ENCODE peak calls at places on chromosome 16, in four cellular contexts. U, C, A and Y are unnamed samples.

GRCh38 chr16:85395207-85395912 is 217.8 kb upstream of the GSE1 start:
- DNase-seq in U (peak), C (no peak), A (no peak), Y (peak)

GRCh38 chr16:84478172-84478948 is 26.1 kb downstream of the MEAK7 start:
- DNase-seq in U (no peak), C (no peak), A (no peak), Y (no peak)

GRCh38 chr16:11546522-11547485 is 39.9 kb downstream of the LITAF start:
- DNase-seq in U (no peak), C (no peak), A (no peak), Y (no peak)

GRCh38 chr16:15502041-15502725 is 67.8 kb downstream of the BMERB1 start:
- DNase-seq in U (peak), C (no peak), A (no peak), Y (no peak)

GRCh38 chr16:9258423-9259051 is 167.1 kb downstream of the HAPSTR1 start:
- DNase-seq in U (peak), C (no peak), A (no peak), Y (peak)

GRCh38 chr16:19844945-19845641 is 39.6 kb downstream of the GPRC5B start:
- DNase-seq in U (no peak), C (no peak), A (no peak), Y (no peak)

GRCh38 chr16:23877107-23878070 is 41.6 kb downstream of the PRKCB start:
- DNase-seq in U (no peak), C (peak), A (no peak), Y (no peak)

GRCh38 chr16:14186007-14186953 is 115.2 kb downstream of the MRTFB start:
- DNase-seq in U (no peak), C (no peak), A (no peak), Y (no peak)

GRCh38 chr16:78289844-78290277 is 190.4 kb downstream of the WWOX start:
- DNase-seq in U (no peak), C (no peak), A (no peak), Y (no peak)

GRCh38 chr16:19179890-19180490 is 11.9 kb downstream of the SYT17 start:
- DNase-seq in U (peak), C (no peak), A (no peak), Y (peak)

GRCh38 chr16:80303691-80304090 is 237.1 kb upstream of the DYNLRB2 start:
- DNase-seq in U (no peak), C (no peak), A (no peak), Y (no peak)

GRCh38 chr16:1135459-1135825 is 17.5 kb upstream of the CACNA1H start:
- DNase-seq in U (no peak), C (no peak), A (no peak), Y (no peak)